ENCODE peak calls at places on chromosomes 16 and 17, in six cellular contexts. O is posterior cingulate gyrus, C is nucleus accumbens, B is left ventricle myocardium superior, D is BJ, Z is SW480. K is an unnamed sample.

GRCh38 chr17:48578616-48579560 is 738 bp upstream of the HOXB4 start:
- DNase-seq in O (no peak), C (no peak), B (no peak), D (no peak), Z (peak), K (no peak)

GRCh38 chr17:71361691-71362450 is 758.9 kb upstream of the SOX9 start:
- DNase-seq in O (no peak), C (no peak), B (no peak), D (no peak), Z (no peak), K (no peak)

GRCh38 chr16:67723940-67724339 is 4.8 kb upstream of the GFOD2 start:
- DNase-seq in O (no peak), C (no peak), B (no peak), D (no peak), Z (no peak), K (no peak)

GRCh38 chr17:78341559-78342437 is 18.1 kb downstream of the SOCS3 start:
- DNase-seq in O (peak), C (peak), B (peak), D (no peak), Z (peak), K (no peak)

GRCh38 chr16:81263470-81264200 is 25.1 kb downstream of the BCO1 start:
- DNase-seq in O (no peak), C (no peak), B (no peak), D (no peak), Z (no peak), K (no peak)

GRCh38 chr17:77821114-77821513 is 137.4 kb upstream of the TNRC6C start:
- DNase-seq in O (no peak), C (no peak), B (no peak), D (no peak), Z (peak), K (peak)

GRCh38 chr16:89720520-89720858 is 209 bp downstream of the VPS9D1 start:
- DNase-seq in O (peak), C (peak), B (peak), D (no peak), Z (no peak), K (peak)

GRCh38 chr17:50187741-50188520 is 13.5 kb downstream of the COL1A1 start:
- DNase-seq in O (no peak), C (no peak), B (peak), D (no peak), Z (no peak), K (no peak)

GRCh38 chr16:11836653-11837244 is 14.6 kb downstream of the RSL1D1 start:
- DNase-seq in O (no peak), C (no peak), B (no peak), D (peak), Z (no peak), K (no peak)

GRCh38 chr16:4101421-4102275 is 14.6 kb downstream of the ADCY9 start:
- DNase-seq in O (no peak), C (no peak), B (peak), D (no peak), Z (no peak), K (no peak)

GRCh38 chr16:1347286-1347855 is 4.3 kb downstream of the TSR3 start:
- DNase-seq in O (no peak), C (no peak), B (no peak), D (no peak), Z (no peak), K (no peak)

GRCh38 chr17:82399601-82400101 is 18.5 kb upstream of the HEXD start:
- DNase-seq in O (no peak), C (no peak), B (no peak), D (no peak), Z (no peak), K (no peak)

GRCh38 chr17:82402865-82403264 is 15.3 kb upstream of the HEXD start:
- DNase-seq in O (no peak), C (no peak), B (no peak), D (no peak), Z (peak), K (no peak)